ENCODE peak calls at places on chromosome 3, in six cellular contexts. J, O, B, T, A and Q are unnamed samples.

GRCh38 chr3:25080461-25080860 is 347.6 kb upstream of the RARB start:
- DNase-seq in J (no peak), A (peak; percentile 13), B (no peak), O (no peak), T (no peak), Q (no peak)

GRCh38 chr3:66010348-66011097 is 28.2 kb downstream of the MAGI1 start:
- DNase-seq in B (no peak), T (no peak), O (no peak), J (no peak), A (peak; percentile 62), Q (no peak)

GRCh38 chr3:109059289-109059688 is 58.6 kb downstream of the MORC1 start:
- DNase-seq in O (no peak), A (no peak), J (no peak), T (no peak), B (no peak), Q (no peak)

GRCh38 chr3:20073068-20073467 is 32.8 kb downstream of the KAT2B start:
- DNase-seq in A (no peak), T (no peak), B (no peak), J (no peak), O (no peak), Q (no peak)

GRCh38 chr3:21894459-21895083 is 143.6 kb upstream of the ZNF385D start:
- DNase-seq in T (peak; percentile 3), A (peak; percentile 38), B (no peak), J (no peak), O (peak; percentile 35), Q (no peak)

GRCh38 chr3:13528217-13528801 is 20.6 kb upstream of the FBLN2 start:
- DNase-seq in O (no peak), B (no peak), J (peak; percentile 46), T (peak; percentile 37), A (peak; percentile 43), Q (peak; percentile 87)

GRCh38 chr3:66416556-66417304 is 84.1 kb downstream of the LRIG1 start:
- DNase-seq in T (peak; percentile 51), B (no peak), J (no peak), O (peak; percentile 59), A (no peak), Q (no peak)

GRCh38 chr3:111852540-111852939 is 6.5 kb upstream of the PHLDB2 start:
- DNase-seq in T (no peak), B (no peak), A (no peak), J (no peak), O (no peak), Q (no peak)

GRCh38 chr3:116000315-116000714 is 377.0 kb downstream of the GAP43 start:
- DNase-seq in A (no peak), O (peak; percentile 99), B (no peak), J (no peak), T (peak; percentile 94), Q (no peak)

GRCh38 chr3:186216903-186217819 is 108.3 kb upstream of the ETV5 start:
- DNase-seq in O (no peak), B (no peak), T (no peak), J (no peak), A (no peak), Q (no peak)

GRCh38 chr3:139310474-139310933 is 33.3 kb upstream of the MRPS22 start:
- DNase-seq in J (no peak), B (no peak), T (peak; percentile 94), O (peak; percentile 92), A (peak; percentile 70), Q (no peak)

GRCh38 chr3:193563999-193564398 is 9.3 kb upstream of the ATP13A4 start:
- DNase-seq in J (no peak), A (peak; percentile 53), O (no peak), T (no peak), B (no peak), Q (peak; percentile 54)

GRCh38 chr3:17091895-17092294 is 207.1 kb downstream of the PLCL2 start:
- DNase-seq in T (peak; percentile 10), J (no peak), A (no peak), O (peak; percentile 9), B (no peak), Q (no peak)

GRCh38 chr3:172751188-172751571 is 654 bp downstream of the ECT2 start:
- DNase-seq in J (no peak), O (peak; percentile 12), T (peak; percentile 52), A (peak; percentile 36), B (no peak), Q (no peak)

GRCh38 chr3:110391640-110392395 is 679.8 kb upstream of the NECTIN3 start:
- DNase-seq in B (no peak), T (peak; percentile 5), O (peak; percentile 72), A (no peak), J (no peak), Q (no peak)

GRCh38 chr3:188047536-188047935 is 106.4 kb upstream of the LPP start:
- DNase-seq in J (no peak), A (no peak), O (no peak), T (no peak), B (no peak), Q (no peak)

GRCh38 chr3:15815696-15816095 is 17.9 kb upstream of the ANKRD28 start:
- DNase-seq in B (no peak), T (peak; percentile 80), A (peak; percentile 74), O (peak; percentile 88), J (no peak), Q (no peak)

GRCh38 chr3:49668861-49669260 is 5.3 kb upstream of the APEH start:
- DNase-seq in A (peak; percentile 29), J (no peak), T (peak; percentile 9), O (peak; percentile 34), B (no peak), Q (no peak)

GRCh38 chr3:101862453-101863165 is 13.3 kb downstream of the NFKBIZ start:
- DNase-seq in T (peak; percentile 63), J (no peak), O (peak; percentile 37), A (peak; percentile 62), B (no peak), Q (no peak)

GRCh38 chr3:107235923-107236315 is 141.3 kb upstream of the CCDC54 start:
- DNase-seq in J (peak; percentile 66), B (no peak), T (peak; percentile 89), A (peak; percentile 92), O (peak; percentile 89), Q (peak; percentile 38)

GRCh38 chr3:67898916-67899315 is 244.5 kb upstream of the SUCLG2 start:
- DNase-seq in T (no peak), B (no peak), J (no peak), A (no peak), O (no peak), Q (no peak)

GRCh38 chr3:184337315-184337714 is at the start of gene FAM131A:
- DNase-seq in J (no peak), B (no peak), A (no peak), T (no peak), O (peak; percentile 28), Q (no peak)

GRCh38 chr3:69738291-69738690 is 973 bp upstream of the MITF start:
- DNase-seq in A (peak; percentile 18), O (peak; percentile 26), B (no peak), T (peak; percentile 51), J (no peak), Q (no peak)

GRCh38 chr3:150286390-150287147 is 121.5 kb upstream of the TSC22D2 start:
- DNase-seq in O (peak; percentile 51), J (no peak), B (peak; percentile 51), T (peak; percentile 60), A (peak; percentile 81), Q (no peak)

GRCh38 chr3:16300282-16300681 is 35.3 kb downstream of the OXNAD1 start:
- DNase-seq in J (no peak), O (no peak), T (no peak), B (no peak), A (peak; percentile 86), Q (no peak)

GRCh38 chr3:106610362-106610997 is 741.7 kb upstream of the CBLB start:
- DNase-seq in J (no peak), A (no peak), O (peak; percentile 53), B (no peak), T (no peak), Q (no peak)

GRCh38 chr3:114650808-114651207 is 357.0 kb downstream of the TIGIT start:
- DNase-seq in T (peak; percentile 14), O (peak; percentile 73), B (no peak), J (no peak), A (no peak), Q (no peak)

GRCh38 chr3:88987786-88988185 is 119.6 kb upstream of the EPHA3 start:
- DNase-seq in B (no peak), A (no peak), J (no peak), T (no peak), O (no peak), Q (no peak)

GRCh38 chr3:197926418-197926817 is 23.6 kb upstream of the RPL35A start:
- DNase-seq in B (peak; percentile 89), A (no peak), J (no peak), O (no peak), T (no peak), Q (peak; percentile 67)

GRCh38 chr3:53114412-53115074 is 15.7 kb downstream of the RFT1 start:
- DNase-seq in A (peak; percentile 28), O (peak; percentile 48), J (no peak), T (peak; percentile 7), B (no peak), Q (no peak)

GRCh38 chr3:171838218-171838720 is 4.9 kb upstream of the TMEM212 start:
- DNase-seq in B (no peak), O (peak; percentile 78), J (no peak), A (peak; percentile 34), T (peak; percentile 88), Q (no peak)

GRCh38 chr3:158571969-158572765 is 1.2 kb downstream of the MLF1 start:
- DNase-seq in T (no peak), O (no peak), B (no peak), J (no peak), A (no peak), Q (no peak)
- H4K91ac ChIP-seq in T (no peak overlapping the region), O (no peak overlapping the region), B (no peak overlapping the region), J (no peak overlapping the region), A (no peak overlapping the region), Q (no peak overlapping the region)

DNA sequence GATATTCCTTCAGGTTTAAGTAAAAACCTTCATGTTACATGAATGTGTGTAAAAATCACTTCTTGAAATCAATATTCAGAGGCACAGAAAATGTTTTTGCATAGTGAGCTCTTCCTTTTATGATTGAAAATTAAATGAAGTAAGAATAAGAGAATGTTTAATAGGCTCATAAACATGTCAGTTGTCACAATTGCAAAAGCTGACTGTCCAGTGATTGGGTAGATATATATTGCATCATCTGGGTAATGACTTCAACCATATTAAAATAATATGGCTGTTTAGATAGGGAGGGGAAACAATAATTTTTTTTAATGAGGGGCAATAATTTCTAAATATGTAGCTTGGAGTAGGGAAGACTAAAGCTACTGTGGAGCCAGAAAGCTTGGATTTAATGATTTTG is 529.8 kb upstream of the GOLIM4 start:
- DNase-seq in J (no peak), A (no peak), O (no peak), T (no peak), B (no peak), Q (no peak)
- H4K91ac ChIP-seq in J (no peak overlapping the region), A (no peak overlapping the region), O (no peak overlapping the region), T (no peak overlapping the region), B (no peak overlapping the region), Q (no peak overlapping the region)

DNA sequence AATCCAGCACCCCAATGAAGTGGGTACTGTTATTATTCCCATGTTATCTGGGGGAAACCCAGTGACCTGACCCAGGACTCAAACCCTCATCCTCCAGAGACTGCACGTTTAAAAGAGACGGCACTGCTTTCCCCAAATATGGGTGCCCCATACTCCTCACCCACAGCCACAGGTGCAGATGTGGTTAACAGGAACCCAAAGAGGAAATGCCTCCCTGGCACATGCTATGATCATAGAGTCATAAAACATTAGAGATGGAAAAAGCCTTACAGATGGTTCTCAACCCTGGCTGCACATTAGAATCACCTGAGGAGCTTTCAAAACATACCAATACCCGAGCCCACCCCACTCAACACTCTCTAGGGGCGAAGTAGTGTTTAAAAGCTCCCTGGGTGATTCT is 111.5 kb downstream of the SEMA5B start:
- DNase-seq in J (no peak), A (no peak), B (no peak), T (no peak), O (no peak), Q (no peak)
- H4K91ac ChIP-seq in J (no peak overlapping the region), A (no peak overlapping the region), B (no peak overlapping the region), T (no peak overlapping the region), O (no peak overlapping the region), Q (no peak overlapping the region)

GRCh38 chr3:146466596-146466995 is 2.8 kb downstream of the PLSCR2 start:
- DNase-seq in B (no peak), A (no peak), J (no peak), T (peak; percentile 11), O (peak; percentile 48), Q (no peak)
- H4K91ac ChIP-seq in B (no peak overlapping the region), A (no peak overlapping the region), J (no peak overlapping the region), T (no peak overlapping the region), O (no peak overlapping the region), Q (no peak overlapping the region)